ENCODE peak calls at places on chromosomes 7 and 10, in eight cellular contexts. I is NCI-H2081 treated with DMSO at 0.1 percent for 48 hours; J is cardiac fibroblast; K is NCI-H774; O is stimulated activated CD4-positive, alpha-beta T cell treated with anti-CD3 and anti-CD28 coated beads, Interleukin-4, amount 100 ng/mL, for 4 hours; V is head of caudate nucleus; S is T-helper 2 cell; N is LHCN-M2. R is an unnamed sample.

GRCh38 chr7:132249591-132249971 is 326.7 kb downstream of the PLXNA4 start:
- DNase-seq in J (peak), S (no peak), I (no peak), O (no peak), V (no peak), K (no peak), N (no peak), R (no peak)

GRCh38 chr7:90412458-90413184 is 9.4 kb downstream of the CLDN12 start:
- DNase-seq in J (peak), I (no peak), S (no peak), N (no peak), O (no peak), V (no peak), K (no peak), R (no peak)

GRCh38 chr10:102868976-102869289 is 337 bp upstream of the AS3MT start:
- DNase-seq in V (no peak), J (peak), S (no peak), I (no peak), O (no peak), K (no peak), N (no peak), R (no peak)

GRCh38 chr7:37923996-37924395 is 3.6 kb downstream of the EPDR1 start:
- DNase-seq in I (no peak), V (no peak), J (no peak), O (no peak), N (no peak), S (no peak), K (no peak), R (no peak)

GRCh38 chr7:157177333-157177993 is 38.7 kb downstream of the UBE3C start:
- DNase-seq in O (no peak), N (no peak), S (no peak), I (no peak), V (no peak), K (no peak), J (no peak), R (no peak)

GRCh38 chr7:22351329-22351692 is 5.6 kb downstream of the RAPGEF5 start:
- DNase-seq in K (no peak), O (no peak), S (no peak), J (no peak), V (no peak), I (no peak), N (no peak), R (no peak)

GRCh38 chr10:113096111-113097045 is 146.3 kb downstream of the TCF7L2 start:
- DNase-seq in N (no peak), O (no peak), K (no peak), I (no peak), V (peak), J (no peak), S (no peak), R (no peak)

GRCh38 chr7:82443801-82444219 is 233 bp upstream of the CACNA2D1 start:
- DNase-seq in O (no peak), I (peak), K (peak), S (no peak), N (peak), V (peak), J (peak), R (no peak)

GRCh38 chr7:5282464-5283316 is at the start of gene SLC29A4:
- DNase-seq in J (no peak), S (no peak), K (peak), O (peak), V (peak), I (no peak), N (peak), R (no peak)

GRCh38 chr10:11386044-11386443 is 225.4 kb downstream of the USP6NL start:
- DNase-seq in I (no peak), O (no peak), N (no peak), J (no peak), S (no peak), V (no peak), K (no peak), R (no peak)

GRCh38 chr10:97072851-97073665 is 112.7 kb downstream of the SLIT1 start:
- DNase-seq in O (peak), I (peak), K (peak), J (peak), V (peak), S (peak), N (peak), R (peak)

GRCh38 chr7:91033574-91033973 is 230.7 kb upstream of the FZD1 start:
- DNase-seq in N (no peak), O (no peak), J (no peak), S (no peak), I (no peak), K (no peak), V (no peak), R (no peak)

GRCh38 chr10:12350167-12350872 is 973 bp downstream of the CAMK1D start:
- DNase-seq in S (peak), J (peak), N (peak), O (peak), V (peak), K (no peak), I (no peak), R (peak)

GRCh38 chr10:103852189-103852711 is 3.1 kb downstream of the SH3PXD2A start:
- DNase-seq in S (no peak), N (peak), K (no peak), O (no peak), J (peak), I (no peak), V (no peak), R (no peak)

GRCh38 chr10:88185830-88186229 is 322.4 kb downstream of the PTEN start:
- DNase-seq in V (no peak), S (no peak), O (no peak), I (no peak), K (no peak), J (no peak), N (no peak), R (no peak)

GRCh38 chr10:31929260-31929985 is 792 bp upstream of the ARHGAP12 start:
- DNase-seq in J (peak), N (peak), V (peak), K (peak), S (peak), O (peak), I (no peak), R (peak)

GRCh38 chr7:142813262-142813661 is 41.6 kb upstream of the EPHB6 start:
- DNase-seq in V (no peak), N (peak), O (no peak), K (no peak), J (peak), S (no peak), I (no peak), R (no peak)

GRCh38 chr7:31873816-31874597 is 187.0 kb downstream of the PPP1R17 start:
- DNase-seq in O (no peak), N (no peak), I (no peak), S (no peak), V (no peak), K (no peak), J (no peak), R (no peak)

GRCh38 chr10:105187243-105187642 is 546.2 kb downstream of the SORCS3 start:
- DNase-seq in N (no peak), I (no peak), J (no peak), S (no peak), K (no peak), V (no peak), O (no peak), R (no peak)

GRCh38 chr7:95636140-95636539 is 39.8 kb upstream of the PDK4 start:
- DNase-seq in N (peak), S (no peak), V (no peak), O (no peak), J (peak), K (no peak), I (no peak), R (no peak)

GRCh38 chr7:156725074-156725473 is 84.5 kb downstream of the RNF32 start:
- DNase-seq in J (peak), O (no peak), K (peak), I (no peak), V (no peak), S (no peak), N (peak), R (no peak)

GRCh38 chr10:29969255-29970011 is 90.0 kb downstream of the JCAD start:
- DNase-seq in S (no peak), V (no peak), N (no peak), K (no peak), O (no peak), J (no peak), I (no peak), R (no peak)

GRCh38 chr10:43198682-43199005 is 60.4 kb downstream of the CSGALNACT2 start:
- DNase-seq in N (no peak), O (no peak), V (no peak), I (no peak), S (no peak), K (no peak), J (no peak), R (no peak)

GRCh38 chr7:30924624-30925023 is 13.0 kb downstream of the AQP1 start:
- DNase-seq in S (no peak), V (peak), N (no peak), O (no peak), K (no peak), I (no peak), J (no peak), R (peak)

GRCh38 chr10:102274062-102274461 is 28.7 kb downstream of the GBF1 start:
- DNase-seq in V (no peak), N (peak), O (no peak), K (no peak), S (no peak), I (no peak), J (no peak), R (no peak)